ENCODE peak calls at places on chromosomes 5 and 9, in ten cellular contexts. Z, T, O, F, V, S, W, K, M and Y are unnamed samples. For H3K4me1, the result is how much of the 10 kb centered on the place peaks cover.

GRCh38 chr5:96247097-96247675 is 185.9 kb downstream of the PCSK1 start:
- DNase-seq in K (peak), F (no peak), T (no peak), M (peak), W (peak), S (peak), V (no peak), Z (no peak), O (peak), Y (no peak)

GRCh38 chr9:82604947-82605656 is 457.8 kb downstream of the RASEF start:
- DNase-seq in M (no peak), K (peak), Z (no peak), F (no peak), T (no peak), V (no peak), S (peak), O (no peak), W (no peak), Y (no peak)

GRCh38 chr5:139108056-139108811 is 89.9 kb downstream of the SIL1 start:
- DNase-seq in F (no peak), M (no peak), K (peak), O (no peak), T (no peak), W (no peak), Z (no peak), V (no peak), S (no peak), Y (no peak)

GRCh38 chr5:136799806-136800372 is 434.5 kb upstream of the TRPC7 start:
- DNase-seq in F (no peak), M (no peak), T (no peak), K (peak), W (peak), O (peak), S (no peak), V (no peak), Z (no peak), Y (no peak)

GRCh38 chr5:5348576-5348975 is 73.9 kb upstream of the ICE1 start:
- DNase-seq in V (no peak), M (no peak), K (no peak), T (no peak), W (no peak), Z (no peak), S (no peak), F (no peak), O (no peak), Y (no peak)

GRCh38 chr5:154618696-154619095 is 136.5 kb upstream of the LARP1 start:
- DNase-seq in T (no peak), O (no peak), M (no peak), K (no peak), W (no peak), F (no peak), Z (no peak), V (no peak), S (no peak), Y (no peak)

GRCh38 chr5:171421331-171422262 is 2.1 kb downstream of the FGF18 start:
- DNase-seq in V (no peak), Z (peak), M (no peak), T (peak), O (peak), S (peak), F (peak), K (no peak), W (no peak), Y (no peak)

GRCh38 chr5:157989296-157989695 is 130.4 kb upstream of the CLINT1 start:
- DNase-seq in F (no peak), Z (no peak), K (peak), T (no peak), W (no peak), V (no peak), M (no peak), S (no peak), O (no peak), Y (no peak)

GRCh38 chr5:77852514-77853352 is 76.6 kb upstream of the TBCA start:
- DNase-seq in T (peak), F (no peak), S (no peak), M (peak), V (peak), K (peak), W (peak), Z (peak), O (peak), Y (peak)

GRCh38 chr5:171568389-171568788 is 148.9 kb downstream of the FGF18 start:
- DNase-seq in M (no peak), T (no peak), W (no peak), V (no peak), K (no peak), Z (no peak), O (no peak), S (no peak), F (no peak), Y (no peak)

GRCh38 chr5:159128070-159128507 is 28.4 kb upstream of the EBF1 start:
- DNase-seq in T (no peak), F (no peak), K (no peak), M (no peak), S (no peak), W (peak), Z (no peak), O (no peak), V (no peak), Y (no peak)

GRCh38 chr5:7759257-7759871 is 91.6 kb downstream of the CFAP90 start:
- DNase-seq in W (no peak), O (no peak), F (no peak), T (no peak), K (no peak), M (no peak), Z (no peak), V (no peak), S (no peak), Y (no peak)

GRCh38 chr9:115649991-115650472 is 503.6 kb upstream of the PAPPA start:
- DNase-seq in V (no peak), W (no peak), O (no peak), Z (no peak), T (peak), M (peak), S (peak), F (peak), K (peak), Y (peak)

GRCh38 chr5:156096259-156096658 is 230.7 kb upstream of the SGCD start:
- DNase-seq in W (no peak), M (no peak), T (no peak), F (no peak), K (peak), V (no peak), Z (no peak), S (no peak), O (no peak), Y (no peak)

GRCh38 chr9:112013261-112013660 is 116.6 kb downstream of the UGCG start:
- DNase-seq in M (no peak), F (no peak), S (no peak), O (peak), Z (no peak), V (no peak), T (no peak), W (no peak), K (no peak), Y (no peak)

GRCh38 chr9:105157178-105157583 is 87.3 kb upstream of the SLC44A1 start:
- DNase-seq in M (peak), F (peak), K (peak), O (peak), V (peak), Z (peak), T (peak), S (peak), W (peak), Y (peak)

GRCh38 chr9:70438341-70438924 is 24.0 kb upstream of the KLF9 start:
- DNase-seq in S (peak), T (peak), M (peak), V (peak), O (no peak), K (peak), F (peak), W (peak), Z (no peak), Y (peak)

DNA sequence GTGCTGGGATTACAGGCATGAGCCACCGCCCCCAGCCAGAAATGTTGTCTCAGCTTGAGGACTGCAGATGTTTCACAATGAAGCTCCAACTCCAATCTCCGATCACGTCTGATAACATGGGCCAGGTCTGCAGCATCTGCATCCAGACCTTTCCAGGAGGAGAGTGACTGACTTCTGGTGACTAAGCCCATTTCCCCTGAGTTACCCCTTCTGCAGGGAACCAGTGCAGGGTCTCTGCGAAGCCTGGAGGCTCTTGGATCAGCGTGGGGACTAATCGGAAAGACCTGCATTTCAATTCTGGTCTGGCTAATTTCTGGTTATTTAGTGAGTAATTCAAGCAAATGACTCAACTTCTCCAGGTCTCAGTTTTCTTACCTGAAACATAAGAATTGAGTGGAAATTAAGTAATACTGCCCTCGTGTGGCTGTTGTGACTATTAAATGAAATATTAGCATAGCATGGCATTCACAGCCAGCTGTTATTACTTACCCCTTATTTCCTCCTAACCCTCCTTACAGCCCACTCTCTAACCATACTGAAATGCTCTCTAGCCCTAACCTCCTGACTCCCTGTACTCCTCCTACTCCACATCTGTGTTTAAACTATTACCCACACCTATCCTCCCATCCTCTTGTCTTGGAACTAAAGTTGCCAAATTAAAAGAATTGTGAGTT is 2.2 kb upstream of the GNPDA1 start:
- DNase-seq in O (peak), K (peak), W (peak), M (peak), F (peak), V (peak), Z (no peak), S (no peak), T (no peak), Y (no peak)
- H3K4me1 ChIP-seq in O (under half), K (under half), W (under half), M (under half), F (under half), V (under half), Z (under half), S (under half), T (under half), Y (under half)

GRCh38 chr9:128275198-128276007 is at the start of gene GOLGA2:
- DNase-seq in F (no peak), M (peak), V (peak), K (peak), T (no peak), S (no peak), Z (no peak), O (peak), W (peak), Y (peak)

GRCh38 chr9:128276008-128276573 is at the start of gene SWI5:
- DNase-seq in K (peak), W (peak), M (peak), T (peak), O (peak), V (peak), Z (peak), S (peak), F (peak), Y (no peak)

GRCh38 chr9:128280084-128280622 is 4.1 kb downstream of the SWI5 start:
- DNase-seq in T (no peak), W (no peak), S (no peak), Z (no peak), O (no peak), V (no peak), M (no peak), K (no peak), F (no peak), Y (no peak)

GRCh38 chr9:128274245-128274644 is 1.6 kb downstream of the GOLGA2 start:
- DNase-seq in Z (no peak), S (no peak), V (no peak), O (no peak), T (no peak), F (no peak), M (no peak), K (no peak), W (no peak), Y (no peak)

GRCh38 chr9:128276574-128277270 is 646 bp downstream of the SWI5 start:
- DNase-seq in O (peak), Z (no peak), F (no peak), T (peak), M (no peak), K (peak), W (peak), V (peak), S (no peak), Y (no peak)
- H3K4me1 ChIP-seq in O (under half), Z (under half), F (under half), T (under half), M (under half), K (under half), W (under half), V (under half), S (half or more), Y (under half)

GRCh38 chr9:124283232-124283814 is 25.6 kb downstream of the NEK6 start:
- DNase-seq in M (no peak), Z (no peak), O (no peak), F (no peak), S (no peak), K (no peak), V (no peak), W (no peak), T (peak), Y (no peak)

GRCh38 chr9:124282442-124283231 is 24.9 kb downstream of the NEK6 start:
- DNase-seq in T (peak), O (no peak), S (peak), W (no peak), Z (no peak), K (peak), V (no peak), M (peak), F (peak), Y (peak)

GRCh38 chr9:124279531-124280175 is 21.9 kb downstream of the NEK6 start:
- DNase-seq in Z (no peak), V (no peak), T (no peak), M (no peak), O (no peak), F (no peak), K (peak), W (no peak), S (no peak), Y (peak)

GRCh38 chr9:124280176-124280691 is 22.5 kb downstream of the NEK6 start:
- DNase-seq in O (no peak), K (peak), Z (no peak), S (no peak), V (no peak), M (peak), F (no peak), W (no peak), T (no peak), Y (peak)

GRCh38 chr9:124281934-124282351 is 24.2 kb downstream of the NEK6 start:
- DNase-seq in F (peak), V (no peak), W (no peak), T (no peak), Z (no peak), S (peak), O (no peak), K (peak), M (peak), Y (no peak)
- H3K4me1 ChIP-seq in F (under half), V (half or more), W (under half), T (under half), Z (half or more), S (half or more), O (under half), K (under half), M (half or more), Y (under half)

GRCh38 chr5:186091-187041 is 4.9 kb upstream of the LRRC14B start:
- DNase-seq in O (no peak), T (no peak), F (no peak), V (no peak), Z (peak), K (no peak), S (no peak), M (no peak), W (no peak), Y (no peak)
- H3K4me1 ChIP-seq in O (under half), T (under half), F (under half), V (under half), Z (under half), K (under half), S (under half), M (under half), W (under half), Y (under half)

GRCh38 chr9:127539982-127540663 is 72.0 kb upstream of the STXBP1 start:
- DNase-seq in T (no peak), K (peak), W (no peak), S (peak), F (no peak), Z (no peak), M (no peak), V (no peak), O (no peak), Y (no peak)

GRCh38 chr9:127541865-127542264 is 70.2 kb upstream of the STXBP1 start:
- DNase-seq in W (no peak), T (no peak), O (no peak), K (no peak), S (no peak), M (no peak), Z (no peak), V (no peak), F (no peak), Y (no peak)

GRCh38 chr9:127539259-127539981 is 72.7 kb upstream of the STXBP1 start:
- DNase-seq in W (no peak), S (no peak), Z (no peak), M (no peak), F (no peak), T (no peak), O (no peak), V (no peak), K (peak), Y (no peak)

GRCh38 chr9:127540664-127541041 is 71.4 kb upstream of the STXBP1 start:
- DNase-seq in S (peak), W (no peak), V (no peak), K (no peak), Z (no peak), T (no peak), O (peak), M (no peak), F (no peak), Y (no peak)

DNA sequence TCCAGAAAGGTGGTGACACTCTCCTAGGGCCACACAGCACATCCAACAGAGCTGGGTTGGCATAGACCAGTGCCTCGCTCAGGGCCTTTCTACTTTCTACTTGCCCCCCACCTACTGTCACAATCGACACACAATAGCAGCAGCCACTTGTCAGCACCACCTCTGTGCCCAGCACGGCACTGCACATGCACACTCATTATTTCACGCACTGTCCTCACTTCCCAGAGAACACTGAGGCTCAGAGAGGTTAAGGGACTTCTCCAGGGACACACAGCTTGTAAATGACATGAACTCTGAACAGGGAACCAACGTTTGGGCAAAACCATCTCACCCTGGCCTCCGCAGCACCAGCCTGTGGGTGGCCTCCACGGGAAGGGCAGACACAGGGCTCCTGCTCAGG is 70.9 kb upstream of the STXBP1 start:
- DNase-seq in K (no peak), S (no peak), O (no peak), W (no peak), Z (no peak), T (no peak), M (no peak), F (no peak), V (no peak), Y (no peak)
- H3K4me1 ChIP-seq in K (half or more), S (half or more), O (under half), W (under half), Z (half or more), T (under half), M (half or more), F (under half), V (half or more), Y (under half)

GRCh38 chr9:21028476-21028875 is 3.0 kb downstream of the HACD4 start:
- DNase-seq in T (no peak), K (no peak), V (no peak), O (no peak), F (no peak), S (no peak), W (no peak), Z (no peak), M (no peak), Y (no peak)

GRCh38 chr9:21030389-21031035 is 928 bp downstream of the HACD4 start:
- DNase-seq in V (no peak), O (peak), S (no peak), F (no peak), M (peak), Z (no peak), K (peak), T (no peak), W (peak), Y (no peak)

GRCh38 chr9:21031091-21031817 is at the start of gene HACD4:
- DNase-seq in V (peak), W (peak), S (peak), Z (peak), O (peak), T (peak), M (peak), K (peak), F (peak), Y (peak)

GRCh38 chr9:21031818-21032203 is 371 bp upstream of the HACD4 start:
- DNase-seq in W (no peak), S (no peak), T (peak), F (no peak), Z (no peak), K (no peak), M (no peak), O (no peak), V (no peak), Y (no peak)

GRCh38 chr9:21029661-21030060 is 1.8 kb downstream of the HACD4 start:
- DNase-seq in O (no peak), M (no peak), T (no peak), W (no peak), F (no peak), Z (no peak), S (no peak), V (no peak), K (no peak), Y (no peak)
- H3K4me1 ChIP-seq in O (under half), M (under half), T (under half), W (under half), F (under half), Z (under half), S (under half), V (under half), K (under half), Y (under half)

GRCh38 chr5:177351392-177352329 is at the start of gene LMAN2:
- DNase-seq in Z (peak), F (peak), K (peak), M (peak), V (peak), O (peak), T (peak), W (peak), S (peak), Y (peak)
- H3K4me1 ChIP-seq in Z (half or more), F (under half), K (under half), M (under half), V (under half), O (under half), T (under half), W (under half), S (half or more), Y (under half)

DNA sequence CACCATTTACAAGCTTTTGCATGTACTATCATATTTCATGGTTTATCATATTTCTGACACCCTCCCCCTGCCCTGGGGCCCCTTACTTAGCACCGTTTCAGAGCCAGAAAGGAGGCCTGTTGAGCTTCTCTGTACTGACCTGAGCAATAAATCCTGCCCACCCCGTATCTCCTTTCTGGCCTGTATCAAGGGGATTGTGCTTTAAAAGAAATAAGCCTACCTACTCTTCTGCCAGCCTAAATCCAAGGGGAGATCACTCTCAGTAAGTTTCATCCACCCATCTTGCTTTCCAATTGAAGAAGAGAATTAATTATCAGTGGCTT is 54.0 kb upstream of the FST start:
- DNase-seq in V (no peak), F (no peak), M (no peak), K (no peak), Z (no peak), S (no peak), W (no peak), T (no peak), O (no peak), Y (no peak)
- H3K4me1 ChIP-seq in V (under half), F (under half), M (under half), K (under half), Z (under half), S (under half), W (under half), T (under half), O (under half), Y (under half)

GRCh38 chr5:132485641-132486317 is 4.8 kb downstream of the IRF1 start:
- DNase-seq in W (no peak), K (no peak), F (no peak), S (peak), V (no peak), T (peak), M (no peak), O (peak), Z (peak), Y (peak)
- H3K4me1 ChIP-seq in W (under half), K (under half), F (under half), S (half or more), V (under half), T (under half), M (under half), O (under half), Z (half or more), Y (under half)

DNA sequence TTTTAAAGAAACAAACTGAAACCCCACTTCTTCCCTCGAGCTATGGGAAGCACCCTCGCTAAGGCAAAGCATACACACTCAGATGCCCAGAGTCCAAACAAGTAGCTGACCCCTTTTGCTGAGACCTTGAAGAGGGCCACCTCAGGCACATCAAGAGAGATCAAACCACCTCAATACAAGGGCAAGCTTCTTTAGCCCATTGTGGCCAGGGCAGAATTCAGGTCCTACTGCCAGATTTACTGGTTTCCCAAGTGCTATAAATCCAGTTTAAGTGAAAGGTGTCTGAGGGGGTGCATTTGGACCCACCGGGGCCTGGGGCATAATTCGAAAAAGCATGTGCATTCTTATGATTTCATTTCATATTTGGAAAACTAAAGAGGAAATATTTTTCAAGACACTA is 40.4 kb downstream of the NEURL1B start:
- DNase-seq in F (no peak), M (no peak), S (no peak), K (no peak), O (no peak), Z (no peak), W (no peak), V (no peak), T (no peak), Y (no peak)
- H3K4me1 ChIP-seq in F (under half), M (under half), S (under half), K (under half), O (under half), Z (under half), W (under half), V (under half), T (under half), Y (under half)